ENCODE peak calls at places on chromosomes 13 and 19, in ten cellular contexts. B is lung; X is CD8-positive, alpha-beta memory T cell; V is tibial nerve; H is psoas muscle; F is tibial artery; U is fibroblast of lung; O is K562; L is PC-3; D is colonic mucosa. G is an unnamed sample. For H3K4me1, the result is how much of the 10 kb centered on the place peaks cover.

GRCh38 chr19:13961826-13962737 is 9.8 kb downstream of the DCAF15 start:
- DNase-seq in B (no peak), X (no peak), V (no peak), H (no peak), F (no peak), U (no peak), O (no peak), L (no peak), D (no peak), G (no peak)

GRCh38 chr13:100274942-100275506 is 186.1 kb downstream of the PCCA start:
- DNase-seq in B (no peak), X (no peak), V (no peak), H (no peak), F (no peak), U (peak), O (peak), L (no peak), D (no peak), G (no peak)

GRCh38 chr19:1295169-1296012 is 9.7 kb downstream of the EFNA2 start:
- DNase-seq in B (no peak), X (peak), V (no peak), H (no peak), F (no peak), U (no peak), O (peak), L (no peak), D (no peak), G (no peak)

GRCh38 chr13:95481051-95481775 is 71.3 kb upstream of the CLDN10 start:
- DNase-seq in B (no peak), X (no peak), V (no peak), H (no peak), F (no peak), U (no peak), O (no peak), L (peak), D (no peak), G (no peak)

GRCh38 chr13:31328549-31329229 is 128.9 kb downstream of the B3GLCT start:
- DNase-seq in B (no peak), X (no peak), V (no peak), H (no peak), F (no peak), U (peak), O (no peak), L (peak), D (no peak), G (no peak)

GRCh38 chr13:32737111-32737571 is 150.9 kb downstream of the PDS5B start:
- DNase-seq in B (no peak), X (no peak), V (no peak), H (no peak), F (no peak), U (peak), O (no peak), L (no peak), D (no peak), G (no peak)

GRCh38 chr13:75226092-75226491 is 255.9 kb downstream of the TBC1D4 start:
- DNase-seq in B (peak), X (no peak), V (no peak), H (no peak), F (no peak), U (peak), O (peak), L (peak), D (no peak), G (no peak)

GRCh38 chr13:114067381-114067885 is 65.0 kb downstream of the RASA3 start:
- DNase-seq in B (no peak), X (peak), V (peak), H (no peak), F (peak), U (peak), O (no peak), L (peak), D (no peak), G (peak)

GRCh38 chr19:53824134-53824611 is at the start of gene NLRP12:
- DNase-seq in B (peak), X (no peak), V (no peak), H (no peak), F (peak), U (no peak), O (no peak), L (no peak), D (no peak), G (peak)

GRCh38 chr19:7729831-7730285 is 2.1 kb downstream of the CLEC4G start:
- DNase-seq in B (no peak), X (no peak), V (no peak), H (no peak), F (no peak), U (no peak), O (no peak), L (no peak), D (no peak), G (no peak)

GRCh38 chr13:98598043-98598442 is 21.1 kb upstream of the STK24 start:
- DNase-seq in B (no peak), X (no peak), V (no peak), H (no peak), F (no peak), U (no peak), O (peak), L (no peak), D (no peak), G (no peak)

GRCh38 chr13:50712469-50712868 is 131.0 kb downstream of the DLEU7 start:
- DNase-seq in B (no peak), X (no peak), V (no peak), H (no peak), F (no peak), U (no peak), O (no peak), L (no peak), D (no peak), G (no peak)

GRCh38 chr19:43555185-43555770 is 20.0 kb downstream of the XRCC1 start:
- DNase-seq in B (peak), X (peak), V (peak), H (peak), F (peak), U (peak), O (peak), L (peak), D (peak), G (peak)

GRCh38 chr13:24505256-24505655 is 7.3 kb downstream of the PARP4 start:
- DNase-seq in B (peak), X (no peak), V (no peak), H (no peak), F (no peak), U (peak), O (peak), L (peak), D (no peak), G (no peak)

GRCh38 chr13:50323440-50324070 is 308.3 kb downstream of the KCNRG start:
- DNase-seq in B (no peak), X (no peak), V (no peak), H (no peak), F (no peak), U (peak), O (no peak), L (peak), D (no peak), G (peak)

GRCh38 chr19:48637948-48638830 is 1.0 kb upstream of the DBP start:
- DNase-seq in B (peak), X (peak), V (no peak), H (peak), F (peak), U (peak), O (peak), L (peak), D (peak), G (peak)

GRCh38 chr19:51777570-51778460 is 16.8 kb downstream of the FPR2 start:
- DNase-seq in B (peak), X (no peak), V (no peak), H (peak), F (peak), U (peak), O (peak), L (peak), D (peak), G (peak)

GRCh38 chr13:44174769-44175425 is 198.7 kb upstream of the SERP2 start:
- DNase-seq in B (peak), X (no peak), V (no peak), H (no peak), F (no peak), U (peak), O (peak), L (no peak), D (no peak), G (peak)

GRCh38 chr19:3324405-3324856 is 42.0 kb upstream of the NFIC start:
- DNase-seq in B (peak), X (peak), V (peak), H (peak), F (peak), U (no peak), O (peak), L (peak), D (peak), G (peak)

GRCh38 chr13:45537506-45537905 is 72.8 kb downstream of the COG3 start:
- DNase-seq in B (no peak), X (no peak), V (no peak), H (no peak), F (no peak), U (no peak), O (no peak), L (no peak), D (no peak), G (no peak)

GRCh38 chr13:85755123-85755522 is 44.1 kb downstream of the SLITRK6 start:
- DNase-seq in B (no peak), X (no peak), V (no peak), H (no peak), F (no peak), U (peak), O (no peak), L (no peak), D (no peak), G (peak)

GRCh38 chr19:7870571-7871279 is 3.5 kb downstream of the PRR36 start:
- DNase-seq in B (peak), X (peak), V (no peak), H (peak), F (no peak), U (peak), O (peak), L (peak), D (peak), G (peak)

GRCh38 chr19:54252243-54252642 is 4.8 kb downstream of the LILRB5 start:
- DNase-seq in B (no peak), X (no peak), V (no peak), H (no peak), F (no peak), U (no peak), O (no peak), L (no peak), D (no peak), G (no peak)

GRCh38 chr19:21472507-21472906 is 32.9 kb upstream of the ZNF429 start:
- DNase-seq in B (no peak), X (no peak), V (no peak), H (no peak), F (no peak), U (no peak), O (no peak), L (no peak), D (no peak), G (no peak)

GRCh38 chr19:35004517-35005255 is 4.6 kb downstream of the GRAMD1A start:
- DNase-seq in B (no peak), X (no peak), V (no peak), H (no peak), F (no peak), U (no peak), O (no peak), L (no peak), D (no peak), G (no peak)

GRCh38 chr13:100537486-100537885 is 51.1 kb downstream of the GGACT start:
- DNase-seq in B (no peak), X (no peak), V (no peak), H (no peak), F (no peak), U (no peak), O (no peak), L (no peak), D (peak), G (no peak)

GRCh38 chr13:43815204-43815603 is 28.4 kb upstream of the ENOX1 start:
- DNase-seq in B (no peak), X (no peak), V (no peak), H (no peak), F (no peak), U (peak), O (no peak), L (no peak), D (no peak), G (peak)

GRCh38 chr13:77409412-77409811 is 82.5 kb upstream of the MYCBP2 start:
- DNase-seq in B (no peak), X (no peak), V (no peak), H (no peak), F (no peak), U (no peak), O (no peak), L (no peak), D (no peak), G (no peak)

GRCh38 chr19:34184880-34185491 is 12.7 kb downstream of the LSM14A start:
- DNase-seq in B (no peak), X (no peak), V (no peak), H (no peak), F (no peak), U (no peak), O (no peak), L (no peak), D (no peak), G (no peak)

GRCh38 chr19:40689339-40690049 is 957 bp downstream of the NUMBL start:
- DNase-seq in B (no peak), X (peak), V (no peak), H (peak), F (peak), U (peak), O (peak), L (peak), D (peak), G (peak)

GRCh38 chr19:35843676-35844481 is 8.4 kb downstream of the NPHS1 start:
- DNase-seq in B (no peak), X (no peak), V (no peak), H (no peak), F (no peak), U (no peak), O (peak), L (no peak), D (peak), G (no peak)

GRCh38 chr19:51025809-51026553 is 435 bp downstream of the KLK11 start:
- DNase-seq in B (no peak), X (no peak), V (no peak), H (no peak), F (no peak), U (no peak), O (no peak), L (no peak), D (no peak), G (no peak)

GRCh38 chr19:11047856-11048255 is 41.4 kb upstream of the LDLR start:
- DNase-seq in B (no peak), X (no peak), V (no peak), H (no peak), F (no peak), U (no peak), O (no peak), L (no peak), D (no peak), G (no peak)

DNA sequence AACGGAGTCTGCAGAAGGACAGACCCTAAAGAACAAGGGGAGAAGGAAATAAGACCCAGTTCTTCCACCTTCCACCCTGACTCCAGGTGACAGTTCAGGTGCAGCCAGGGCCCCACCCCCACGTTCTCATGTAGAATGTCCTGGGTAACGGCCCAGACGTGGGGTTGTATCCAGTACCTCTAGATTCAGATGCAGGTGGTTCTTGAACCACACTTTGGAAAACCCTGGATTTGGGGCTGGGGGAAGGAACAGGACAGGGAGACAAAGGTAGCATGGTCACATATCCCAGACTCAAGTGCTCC is 2.2 kb downstream of the DMPK start:
- DNase-seq in B (no peak), X (no peak), V (no peak), H (no peak), F (no peak), U (no peak), O (no peak), L (no peak), D (no peak), G (no peak)
- H3K4me1 ChIP-seq in B (under half), X (under half), V (half or more), H (under half), F (half or more), U (under half), O (under half), L (under half), D (under half), G (under half)

GRCh38 chr13:51814071-51814470 is 10.1 kb upstream of the DHRS12 start:
- DNase-seq in B (no peak), X (no peak), V (no peak), H (no peak), F (no peak), U (no peak), O (no peak), L (no peak), D (no peak), G (no peak)
- H3K4me1 ChIP-seq in B (under half), X (half or more), V (under half), H (under half), F (under half), U (under half), O (under half), L (under half), D (under half), G (under half)

GRCh38 chr19:58560007-58560887 is 1.8 kb upstream of the UBE2M start:
- DNase-seq in B (no peak), X (no peak), V (no peak), H (no peak), F (no peak), U (no peak), O (no peak), L (no peak), D (peak), G (no peak)

GRCh38 chr19:58560921-58561320 is 2.5 kb upstream of the UBE2M start:
- DNase-seq in B (no peak), X (no peak), V (no peak), H (no peak), F (no peak), U (no peak), O (no peak), L (no peak), D (no peak), G (no peak)

GRCh38 chr19:58563034-58563573 is 4.7 kb upstream of the UBE2M start:
- DNase-seq in B (no peak), X (no peak), V (no peak), H (no peak), F (no peak), U (no peak), O (no peak), L (no peak), D (peak), G (no peak)

GRCh38 chr19:58562126-58563033 is 4.0 kb upstream of the UBE2M start:
- DNase-seq in B (no peak), X (no peak), V (no peak), H (peak), F (no peak), U (peak), O (no peak), L (peak), D (peak), G (no peak)

DNA sequence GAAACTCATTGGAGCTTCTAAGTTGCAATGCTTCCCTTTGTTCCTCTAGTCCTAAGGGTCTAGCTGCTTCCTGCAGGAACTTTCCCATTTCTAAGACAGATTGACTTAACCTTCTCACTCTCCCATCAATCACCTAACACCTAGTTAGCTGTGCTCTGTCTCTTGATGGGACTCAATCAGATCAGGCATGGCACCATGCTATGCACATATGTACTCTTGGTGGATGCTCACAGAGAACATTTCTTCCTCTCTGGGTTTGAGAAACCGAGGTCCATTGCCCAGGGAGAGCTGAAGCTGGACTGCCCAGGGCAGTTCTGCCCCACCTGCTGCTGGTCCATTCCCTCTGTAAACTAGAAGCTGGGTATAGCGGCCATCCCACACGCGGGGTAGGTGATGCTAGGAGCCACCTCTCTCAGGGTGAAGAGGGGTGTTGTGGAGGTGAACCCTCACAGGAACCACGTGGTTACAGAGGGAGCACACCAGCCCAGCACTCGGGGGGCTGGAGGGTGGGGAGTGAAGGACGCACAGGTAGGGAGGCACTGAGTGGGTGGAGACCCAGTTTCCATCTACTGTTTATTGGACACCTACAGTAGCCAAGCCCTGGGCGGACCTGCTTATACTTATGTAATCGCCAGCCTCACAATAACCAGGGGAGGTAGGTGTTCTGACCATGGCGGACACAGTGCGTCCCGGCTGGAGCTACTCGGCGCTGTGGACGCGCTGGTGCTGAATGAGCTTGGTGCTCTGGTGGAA is 3.1 kb upstream of the UBE2M start:
- DNase-seq in B (no peak), X (no peak), V (no peak), H (no peak), F (no peak), U (no peak), O (no peak), L (no peak), D (no peak), G (peak)
- H3K4me1 ChIP-seq in B (under half), X (half or more), V (half or more), H (under half), F (half or more), U (under half), O (under half), L (under half), D (under half), G (under half)

DNA sequence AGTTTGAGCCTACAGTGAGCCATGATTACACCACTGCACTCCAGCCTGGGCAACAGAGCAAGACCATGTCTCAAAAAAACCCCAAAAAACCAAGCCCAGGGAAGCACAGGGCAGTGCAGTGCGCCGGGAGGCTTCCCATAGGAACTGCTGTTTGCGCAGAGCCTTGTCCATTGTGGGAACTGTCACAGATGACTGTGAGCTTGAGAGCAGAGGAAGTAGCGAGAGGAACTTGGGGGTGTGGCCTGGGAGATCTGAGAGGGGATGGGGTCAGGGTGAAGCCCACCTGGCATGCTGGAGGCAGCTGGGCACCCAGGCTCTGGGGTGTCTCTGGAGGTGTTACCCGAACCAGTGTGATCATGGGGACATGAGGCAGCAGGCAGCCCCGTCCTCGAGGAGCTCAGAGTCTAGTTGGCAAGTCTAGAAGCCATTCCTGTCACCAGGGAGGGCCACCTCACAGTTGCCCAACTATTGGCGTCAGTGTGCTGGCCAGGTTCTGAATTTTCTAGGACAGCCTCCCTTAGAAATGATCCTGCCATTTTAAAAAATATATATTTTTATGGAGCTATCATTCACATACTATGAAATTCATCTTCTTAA is 10.4 kb downstream of the KDM4B start:
- DNase-seq in B (no peak), X (no peak), V (no peak), H (no peak), F (no peak), U (no peak), O (no peak), L (no peak), D (no peak), G (no peak)
- H3K4me1 ChIP-seq in B (under half), X (under half), V (half or more), H (half or more), F (half or more), U (under half), O (under half), L (under half), D (under half), G (under half)

GRCh38 chr13:97574926-97575325 is 141.0 kb downstream of the RAP2A start:
- DNase-seq in B (no peak), X (no peak), V (no peak), H (no peak), F (no peak), U (peak), O (peak), L (peak), D (peak), G (peak)
- H3K4me1 ChIP-seq in B (under half), X (under half), V (under half), H (under half), F (under half), U (under half), O (under half), L (under half), D (under half), G (under half)

G was measured in trophoblast cell.